ENCODE peak calls at places on chromosome 6, in six cellular contexts. One of them, this sample, is unnamed.

GRCh38 chr6:3068329-3069223 is at the start of gene RIPK1:
- DNase-seq in uterus: peak; percentile 94
- DNase-seq in testis: peak; percentile 95
- DNase-seq in WTC11: peak; percentile 86
- DNase-seq in fibroblast of the aortic adventitia: peak; percentile 83
- DNase-seq in nephron progenitor cell: peak; percentile 92
- DNase-seq in this sample: peak; percentile 86

GRCh38 chr6:38136547-38136946 is 317.0 kb downstream of the ZFAND3 start:
- DNase-seq in nephron progenitor cell: no peak
- DNase-seq in WTC11: no peak
- DNase-seq in fibroblast of the aortic adventitia: no peak
- DNase-seq in testis: no peak
- DNase-seq in uterus: no peak
- DNase-seq in this sample: no peak

GRCh38 chr6:105567140-105567539 is 164.3 kb upstream of the PREP start:
- DNase-seq in testis: no peak
- DNase-seq in fibroblast of the aortic adventitia: no peak
- DNase-seq in WTC11: no peak
- DNase-seq in nephron progenitor cell: no peak
- DNase-seq in uterus: no peak
- DNase-seq in this sample: no peak

GRCh38 chr6:23663652-23664051 is 462.4 kb upstream of the NRSN1 start:
- DNase-seq in fibroblast of the aortic adventitia: no peak
- DNase-seq in WTC11: no peak
- DNase-seq in uterus: no peak
- DNase-seq in testis: no peak
- DNase-seq in nephron progenitor cell: no peak
- DNase-seq in this sample: no peak

GRCh38 chr6:141017941-141018340 is 1114.8 kb upstream of the GJE1 start:
- DNase-seq in testis: no peak
- DNase-seq in fibroblast of the aortic adventitia: no peak
- DNase-seq in WTC11: no peak
- DNase-seq in nephron progenitor cell: no peak
- DNase-seq in uterus: no peak
- DNase-seq in this sample: no peak

GRCh38 chr6:44076366-44077200 is 50.7 kb downstream of the MRPL14 start:
- DNase-seq in WTC11: no peak
- DNase-seq in testis: peak; percentile 54
- DNase-seq in uterus: peak; percentile 52
- DNase-seq in fibroblast of the aortic adventitia: no peak
- DNase-seq in nephron progenitor cell: peak; percentile 67
- DNase-seq in this sample: peak; percentile 25

GRCh38 chr6:27279513-27280063 is 32.1 kb downstream of the PRSS16 start:
- DNase-seq in uterus: no peak
- DNase-seq in testis: no peak
- DNase-seq in nephron progenitor cell: peak; percentile 52
- DNase-seq in WTC11: peak; percentile 52
- DNase-seq in fibroblast of the aortic adventitia: no peak
- DNase-seq in this sample: no peak

GRCh38 chr6:168419569-168419968 is 21.4 kb upstream of the SMOC2 start:
- DNase-seq in uterus: no peak
- DNase-seq in WTC11: no peak
- DNase-seq in testis: no peak
- DNase-seq in fibroblast of the aortic adventitia: no peak
- DNase-seq in nephron progenitor cell: no peak
- DNase-seq in this sample: no peak

GRCh38 chr6:106547053-106547414 is 82.3 kb downstream of the RTN4IP1 start:
- DNase-seq in fibroblast of the aortic adventitia: no peak
- DNase-seq in WTC11: no peak
- DNase-seq in testis: no peak
- DNase-seq in uterus: no peak
- DNase-seq in nephron progenitor cell: no peak
- DNase-seq in this sample: no peak

GRCh38 chr6:111711476-111711875 is 105.8 kb upstream of the TRAF3IP2 start:
- DNase-seq in WTC11: no peak
- DNase-seq in uterus: no peak
- DNase-seq in nephron progenitor cell: peak; percentile 27
- DNase-seq in testis: peak; percentile 84
- DNase-seq in fibroblast of the aortic adventitia: no peak
- DNase-seq in this sample: peak; percentile 44

GRCh38 chr6:26322645-26323482 is 42.1 kb upstream of the BTN3A2 start:
- DNase-seq in nephron progenitor cell: peak; percentile 53
- DNase-seq in uterus: peak; percentile 59
- DNase-seq in testis: peak; percentile 75
- DNase-seq in WTC11: peak; percentile 52
- DNase-seq in fibroblast of the aortic adventitia: peak; percentile 97
- DNase-seq in this sample: peak; percentile 63

GRCh38 chr6:84065718-84066290 is 32.2 kb downstream of the MRAP2 start:
- DNase-seq in nephron progenitor cell: no peak
- DNase-seq in fibroblast of the aortic adventitia: peak; percentile 82
- DNase-seq in WTC11: no peak
- DNase-seq in uterus: no peak
- DNase-seq in testis: no peak
- DNase-seq in this sample: no peak

GRCh38 chr6:5132741-5133140 is 47.6 kb downstream of the PPP1R3G start:
- DNase-seq in testis: peak; percentile 81
- DNase-seq in WTC11: peak; percentile 48
- DNase-seq in uterus: peak; percentile 71
- DNase-seq in fibroblast of the aortic adventitia: peak; percentile 95
- DNase-seq in nephron progenitor cell: no peak
- DNase-seq in this sample: no peak

GRCh38 chr6:119270545-119270944 is 79.0 kb downstream of the MAN1A1 start:
- DNase-seq in WTC11: no peak
- DNase-seq in uterus: no peak
- DNase-seq in fibroblast of the aortic adventitia: no peak
- DNase-seq in nephron progenitor cell: no peak
- DNase-seq in testis: no peak
- DNase-seq in this sample: no peak

GRCh38 chr6:39887692-39888450 is 46.4 kb downstream of the MOCS1 start:
- DNase-seq in fibroblast of the aortic adventitia: peak; percentile 89
- DNase-seq in nephron progenitor cell: peak; percentile 20
- DNase-seq in testis: peak; percentile 80
- DNase-seq in uterus: peak; percentile 78
- DNase-seq in WTC11: no peak
- DNase-seq in this sample: peak; percentile 40

GRCh38 chr6:138546733-138547185 is 47.5 kb upstream of the NHSL1 start:
- DNase-seq in testis: no peak
- DNase-seq in WTC11: no peak
- DNase-seq in fibroblast of the aortic adventitia: no peak
- DNase-seq in nephron progenitor cell: no peak
- DNase-seq in uterus: no peak
- DNase-seq in this sample: no peak

GRCh38 chr6:150327117-150327774 is 41.6 kb upstream of the IYD start:
- DNase-seq in fibroblast of the aortic adventitia: no peak
- DNase-seq in testis: no peak
- DNase-seq in nephron progenitor cell: no peak
- DNase-seq in WTC11: no peak
- DNase-seq in uterus: no peak
- DNase-seq in this sample: no peak

GRCh38 chr6:3701631-3702030 is 49.9 kb downstream of the PXDC1 start:
- DNase-seq in uterus: no peak
- DNase-seq in nephron progenitor cell: no peak
- DNase-seq in WTC11: no peak
- DNase-seq in fibroblast of the aortic adventitia: no peak
- DNase-seq in testis: no peak
- DNase-seq in this sample: no peak

GRCh38 chr6:44699851-44700250 is 312.3 kb downstream of the CDC5L start:
- DNase-seq in uterus: no peak
- DNase-seq in nephron progenitor cell: no peak
- DNase-seq in WTC11: no peak
- DNase-seq in testis: no peak
- DNase-seq in fibroblast of the aortic adventitia: no peak
- DNase-seq in this sample: no peak

GRCh38 chr6:31293343-31293742 is 21.5 kb upstream of the HLA-C start:
- DNase-seq in testis: no peak
- DNase-seq in fibroblast of the aortic adventitia: peak; percentile 44
- DNase-seq in nephron progenitor cell: peak; percentile 47
- DNase-seq in WTC11: no peak
- DNase-seq in uterus: no peak
- DNase-seq in this sample: no peak

GRCh38 chr6:49326337-49326736 is 136.7 kb downstream of the MMUT start:
- DNase-seq in testis: no peak
- DNase-seq in nephron progenitor cell: no peak
- DNase-seq in WTC11: no peak
- DNase-seq in fibroblast of the aortic adventitia: peak; percentile 86
- DNase-seq in uterus: no peak
- DNase-seq in this sample: no peak

GRCh38 chr6:147202516-147203310 is 1.5 kb upstream of the STXBP5 start:
- DNase-seq in WTC11: peak; percentile 65
- DNase-seq in testis: peak; percentile 94
- DNase-seq in nephron progenitor cell: peak; percentile 65
- DNase-seq in fibroblast of the aortic adventitia: peak; percentile 99
- DNase-seq in uterus: peak; percentile 76
- DNase-seq in this sample: peak; percentile 60

GRCh38 chr6:79145301-79145700 is 67.2 kb upstream of the PHIP start:
- DNase-seq in fibroblast of the aortic adventitia: no peak
- DNase-seq in testis: no peak
- DNase-seq in WTC11: no peak
- DNase-seq in nephron progenitor cell: no peak
- DNase-seq in uterus: no peak
- DNase-seq in this sample: no peak

GRCh38 chr6:27505209-27506027 is 32.5 kb upstream of the ZNF184 start:
- DNase-seq in WTC11: peak; percentile 91
- DNase-seq in nephron progenitor cell: peak; percentile 51
- DNase-seq in testis: peak; percentile 80
- DNase-seq in uterus: peak; percentile 71
- DNase-seq in fibroblast of the aortic adventitia: peak; percentile 49
- DNase-seq in this sample: no peak

GRCh38 chr6:39266782-39267355 is 37.6 kb upstream of the KCNK5 start:
- DNase-seq in uterus: no peak
- DNase-seq in WTC11: no peak
- DNase-seq in nephron progenitor cell: no peak
- DNase-seq in fibroblast of the aortic adventitia: no peak
- DNase-seq in testis: no peak
- DNase-seq in this sample: no peak

GRCh38 chr6:85360794-85361642 is 88.9 kb upstream of the NT5E start:
- DNase-seq in uterus: no peak
- DNase-seq in fibroblast of the aortic adventitia: peak; percentile 92
- DNase-seq in nephron progenitor cell: no peak
- DNase-seq in testis: no peak
- DNase-seq in WTC11: no peak
- DNase-seq in this sample: no peak

DNA sequence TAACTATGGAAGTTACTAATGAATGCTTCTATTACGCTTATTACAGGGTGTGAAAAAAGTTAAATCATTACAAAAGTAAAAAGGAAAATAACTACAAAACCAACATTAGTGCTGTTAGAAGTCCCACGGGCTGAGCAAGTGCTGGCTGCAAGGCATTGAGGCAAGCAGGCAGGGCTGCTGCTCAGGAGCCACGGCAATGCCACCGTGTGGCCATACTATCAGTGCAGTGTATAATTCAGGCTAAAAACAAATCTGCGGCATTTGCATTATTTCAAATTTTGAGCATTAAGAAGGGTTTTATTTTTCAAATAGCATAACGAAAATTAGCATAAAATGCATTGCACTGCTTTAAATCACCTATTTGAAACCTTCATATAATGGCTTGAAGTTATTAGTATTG is 17.1 kb downstream of the IFNGR1 start:
- DNase-seq in nephron progenitor cell: peak; percentile 4
- DNase-seq in uterus: no peak
- DNase-seq in WTC11: no peak
- DNase-seq in fibroblast of the aortic adventitia: no peak
- DNase-seq in testis: no peak
- DNase-seq in this sample: no peak
- TF ChIP-seq CTCF in nephron progenitor cell: peak; percentile 12
- TF ChIP-seq CTCF in uterus: no peak
- TF ChIP-seq CTCF in WTC11: no peak
- TF ChIP-seq CTCF in fibroblast of the aortic adventitia: peak; percentile 14
- TF ChIP-seq CTCF in testis: no peak
- TF ChIP-seq CTCF in this sample: peak; percentile 54

GRCh38 chr6:129667034-129667433 is 42.9 kb downstream of the ARHGAP18 start:
- DNase-seq in uterus: no peak
- DNase-seq in testis: no peak
- DNase-seq in WTC11: no peak
- DNase-seq in nephron progenitor cell: no peak
- DNase-seq in fibroblast of the aortic adventitia: peak; percentile 66
- DNase-seq in this sample: no peak
- TF ChIP-seq CTCF in uterus: no peak
- TF ChIP-seq CTCF in testis: no peak
- TF ChIP-seq CTCF in WTC11: no peak
- TF ChIP-seq CTCF in nephron progenitor cell: no peak
- TF ChIP-seq CTCF in fibroblast of the aortic adventitia: peak; percentile 26
- TF ChIP-seq CTCF in this sample: no peak

DNA sequence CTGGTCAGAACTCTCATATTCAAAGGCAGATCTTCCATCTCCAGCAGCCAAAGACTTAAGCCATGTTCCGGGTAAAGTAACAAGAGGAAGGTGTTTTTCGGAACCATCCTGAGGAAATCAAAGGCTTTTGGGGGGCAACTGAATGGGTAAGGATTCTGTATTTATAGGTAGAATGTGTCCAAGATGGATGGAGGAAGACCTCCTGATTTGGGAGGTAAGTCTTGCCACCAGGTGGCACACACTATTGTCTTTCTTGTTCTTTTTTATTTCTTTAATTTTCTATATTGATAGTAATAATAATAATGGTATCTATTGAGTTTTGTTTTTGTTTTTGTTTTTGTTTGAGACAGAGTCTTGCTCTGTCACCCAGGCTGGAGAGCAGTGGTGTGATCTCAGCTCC is 53.0 kb upstream of the UBR2 start:
- DNase-seq in testis: no peak
- DNase-seq in uterus: no peak
- DNase-seq in fibroblast of the aortic adventitia: no peak
- DNase-seq in nephron progenitor cell: no peak
- DNase-seq in WTC11: no peak
- DNase-seq in this sample: no peak
- TF ChIP-seq CTCF in testis: no peak
- TF ChIP-seq CTCF in uterus: no peak
- TF ChIP-seq CTCF in fibroblast of the aortic adventitia: no peak
- TF ChIP-seq CTCF in nephron progenitor cell: no peak
- TF ChIP-seq CTCF in WTC11: no peak
- TF ChIP-seq CTCF in this sample: no peak

GRCh38 chr6:1995521-1996110 is 249.8 kb downstream of the GMDS start:
- DNase-seq in uterus: no peak
- DNase-seq in testis: no peak
- DNase-seq in nephron progenitor cell: no peak
- DNase-seq in WTC11: no peak
- DNase-seq in fibroblast of the aortic adventitia: peak; percentile 30
- DNase-seq in this sample: no peak
- TF ChIP-seq CTCF in uterus: no peak
- TF ChIP-seq CTCF in testis: no peak
- TF ChIP-seq CTCF in nephron progenitor cell: no peak
- TF ChIP-seq CTCF in WTC11: no peak
- TF ChIP-seq CTCF in fibroblast of the aortic adventitia: no peak
- TF ChIP-seq CTCF in this sample: no peak

GRCh38 chr6:56902551-56903464 is 52.1 kb upstream of the BEND6 start:
- DNase-seq in testis: peak; percentile 32
- DNase-seq in uterus: peak; percentile 59
- DNase-seq in fibroblast of the aortic adventitia: peak; percentile 87
- DNase-seq in WTC11: no peak
- DNase-seq in nephron progenitor cell: no peak
- DNase-seq in this sample: no peak
- TF ChIP-seq CTCF in testis: peak; percentile 47
- TF ChIP-seq CTCF in uterus: peak; percentile 34
- TF ChIP-seq CTCF in fibroblast of the aortic adventitia: peak; percentile 72
- TF ChIP-seq CTCF in WTC11: peak; percentile 44
- TF ChIP-seq CTCF in nephron progenitor cell: peak; percentile 62
- TF ChIP-seq CTCF in this sample: peak; percentile 81